ENCODE peak calls at places on chromosome 22, in five cellular contexts. One of them, this sample, is unnamed.

GRCh38 chr22:39469681-39470461 is 13.1 kb downstream of the MGAT3 start:
- DNase-seq in PC-9: no peak
- DNase-seq in MM.1S: no peak
- DNase-seq in mesenchymal stem cell: no peak
- DNase-seq in PC-3: no peak
- DNase-seq in this sample: peak

GRCh38 chr22:31692186-31692886 is 30.3 kb upstream of the PISD start:
- DNase-seq in PC-9: no peak
- DNase-seq in MM.1S: no peak
- DNase-seq in mesenchymal stem cell: peak
- DNase-seq in PC-3: peak
- DNase-seq in this sample: peak

GRCh38 chr22:50548046-50548912 is 2.6 kb downstream of the KLHDC7B start:
- DNase-seq in PC-9: no peak
- DNase-seq in MM.1S: no peak
- DNase-seq in mesenchymal stem cell: no peak
- DNase-seq in PC-3: no peak
- DNase-seq in this sample: peak

GRCh38 chr22:45064313-45065268 is 54.8 kb upstream of the PHF21B start:
- DNase-seq in PC-9: peak
- DNase-seq in MM.1S: no peak
- DNase-seq in mesenchymal stem cell: peak
- DNase-seq in PC-3: peak
- DNase-seq in this sample: peak

GRCh38 chr22:49515486-49515885 is 312.2 kb downstream of the BRD1 start:
- DNase-seq in PC-9: no peak
- DNase-seq in MM.1S: no peak
- DNase-seq in mesenchymal stem cell: no peak
- DNase-seq in PC-3: no peak
- DNase-seq in this sample: no peak

GRCh38 chr22:46457502-46458488 is 79.6 kb downstream of the CELSR1 start:
- DNase-seq in PC-9: peak
- DNase-seq in MM.1S: no peak
- DNase-seq in mesenchymal stem cell: peak
- DNase-seq in PC-3: no peak
- DNase-seq in this sample: peak

GRCh38 chr22:29385748-29386147 is 2.6 kb downstream of the AP1B1 start:
- DNase-seq in PC-9: no peak
- DNase-seq in MM.1S: peak
- DNase-seq in mesenchymal stem cell: no peak
- DNase-seq in PC-3: no peak
- DNase-seq in this sample: no peak

GRCh38 chr22:28547132-28547842 is 132.4 kb downstream of the TTC28 start:
- DNase-seq in PC-9: no peak
- DNase-seq in MM.1S: no peak
- DNase-seq in mesenchymal stem cell: peak
- DNase-seq in PC-3: peak
- DNase-seq in this sample: peak

GRCh38 chr22:39318507-39319283 is 728 bp downstream of the RPL3 start:
- DNase-seq in PC-9: no peak
- DNase-seq in MM.1S: peak
- DNase-seq in mesenchymal stem cell: no peak
- DNase-seq in PC-3: no peak
- DNase-seq in this sample: no peak

DNA sequence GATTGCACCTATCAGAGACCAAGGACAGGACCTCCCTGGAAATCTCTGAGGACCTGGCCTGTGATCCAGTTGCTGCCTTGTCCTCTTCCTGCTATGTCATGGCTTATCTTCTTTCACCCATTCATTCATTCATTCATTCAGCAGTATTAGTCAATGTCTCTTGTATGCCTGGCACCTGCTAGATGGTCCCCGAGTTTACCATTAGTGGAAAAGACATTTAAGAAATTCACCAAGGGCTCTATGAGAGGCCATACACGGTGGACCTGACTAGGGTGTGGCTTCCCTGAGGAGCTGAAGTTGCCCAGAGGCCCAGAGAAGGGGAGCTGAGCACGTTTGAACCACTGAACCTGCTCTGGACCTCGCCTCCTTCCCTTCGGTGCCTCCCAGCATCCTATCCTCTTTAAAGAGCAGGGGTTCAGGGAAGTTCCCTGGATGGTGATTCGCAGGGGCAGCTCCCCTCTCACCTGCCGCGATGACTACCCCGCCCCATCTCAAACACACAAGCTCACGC is 682 bp upstream of the MIF start:
- DNase-seq in PC-9: no peak
- DNase-seq in MM.1S: no peak
- DNase-seq in mesenchymal stem cell: no peak
- DNase-seq in PC-3: no peak
- DNase-seq in this sample: peak
- H2AFZ ChIP-seq in PC-9: peak
- H2AFZ ChIP-seq in MM.1S: peak
- H2AFZ ChIP-seq in mesenchymal stem cell: peak
- H2AFZ ChIP-seq in PC-3: peak
- H2AFZ ChIP-seq in this sample: peak

GRCh38 chr22:34841321-34841901 is 224.5 kb upstream of the ISX start:
- DNase-seq in PC-9: no peak
- DNase-seq in MM.1S: no peak
- DNase-seq in mesenchymal stem cell: no peak
- DNase-seq in PC-3: no peak
- DNase-seq in this sample: peak
- H2AFZ ChIP-seq in PC-9: no peak
- H2AFZ ChIP-seq in MM.1S: no peak
- H2AFZ ChIP-seq in mesenchymal stem cell: no peak
- H2AFZ ChIP-seq in PC-3: no peak
- H2AFZ ChIP-seq in this sample: no peak

GRCh38 chr22:19986410-19987341 is 29.9 kb downstream of the ARVCF start:
- DNase-seq in PC-9: peak
- DNase-seq in MM.1S: peak
- DNase-seq in mesenchymal stem cell: peak
- DNase-seq in PC-3: peak
- DNase-seq in this sample: peak
- H2AFZ ChIP-seq in PC-9: peak
- H2AFZ ChIP-seq in MM.1S: peak
- H2AFZ ChIP-seq in mesenchymal stem cell: peak
- H2AFZ ChIP-seq in PC-3: peak
- H2AFZ ChIP-seq in this sample: peak

DNA sequence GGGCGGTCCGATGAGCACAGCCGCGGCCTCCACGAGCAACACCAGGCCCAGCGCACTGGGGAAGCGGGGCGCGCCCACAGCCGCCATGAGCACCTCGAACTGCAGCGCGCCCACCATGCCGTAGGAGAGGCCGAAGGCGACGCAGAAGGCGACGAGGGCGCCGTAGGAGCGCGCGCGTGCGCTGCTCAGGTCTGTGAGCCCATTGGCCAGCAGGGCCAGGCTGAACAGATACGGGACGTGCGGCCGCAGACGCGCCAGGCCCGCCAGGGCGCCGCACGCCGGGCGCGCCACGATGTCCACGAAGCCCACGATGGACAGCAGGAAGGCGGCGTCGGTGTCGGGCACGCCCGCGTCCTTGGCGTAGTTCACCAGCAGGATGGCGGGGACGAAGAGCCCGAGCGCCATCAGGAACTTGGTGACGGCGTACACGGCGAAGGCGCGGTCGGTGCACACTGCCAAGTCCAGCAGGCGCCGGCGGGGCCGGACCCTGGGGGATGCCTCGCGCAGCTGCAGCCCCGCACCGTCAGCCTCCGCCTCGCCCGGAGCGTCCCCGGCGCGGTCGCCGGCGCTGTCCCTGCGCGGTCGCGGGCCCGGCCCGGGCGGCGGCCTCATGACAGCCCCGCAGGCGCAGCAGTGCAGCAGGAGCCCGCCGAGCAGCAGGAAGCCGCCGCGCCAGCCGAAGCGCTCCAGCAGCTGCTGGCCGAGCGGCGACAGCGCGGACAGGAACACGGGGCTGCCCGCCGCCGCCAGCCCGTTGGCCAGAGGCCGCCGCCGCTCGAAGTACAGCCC is 2.9 kb downstream of the SLC16A8 start:
- DNase-seq in PC-9: no peak
- DNase-seq in MM.1S: no peak
- DNase-seq in mesenchymal stem cell: peak
- DNase-seq in PC-3: peak
- DNase-seq in this sample: peak
- H2AFZ ChIP-seq in PC-9: no peak
- H2AFZ ChIP-seq in MM.1S: no peak
- H2AFZ ChIP-seq in mesenchymal stem cell: peak
- H2AFZ ChIP-seq in PC-3: no peak
- H2AFZ ChIP-seq in this sample: peak

DNA sequence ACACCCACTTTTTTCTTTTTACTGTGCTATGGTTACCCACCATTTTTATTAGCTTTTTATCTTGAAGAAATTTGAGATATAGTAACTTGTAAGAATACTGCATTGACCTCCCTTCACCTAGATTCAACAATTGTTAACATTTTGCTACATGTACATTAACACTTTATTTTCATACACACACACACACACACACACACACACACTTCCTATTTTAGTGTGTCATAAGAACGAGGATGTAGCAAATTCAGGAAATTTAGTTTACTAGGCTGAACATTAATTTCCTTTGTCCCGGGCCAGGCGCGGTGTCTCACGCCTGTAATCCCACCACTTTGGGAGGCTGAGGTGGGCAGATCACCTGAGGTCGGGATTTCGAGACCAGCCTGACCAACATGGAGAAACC is 1.1 kb upstream of the ATP6V1E1 start:
- DNase-seq in PC-9: no peak
- DNase-seq in MM.1S: no peak
- DNase-seq in mesenchymal stem cell: no peak
- DNase-seq in PC-3: no peak
- DNase-seq in this sample: no peak
- H2AFZ ChIP-seq in PC-9: no peak
- H2AFZ ChIP-seq in MM.1S: peak
- H2AFZ ChIP-seq in mesenchymal stem cell: no peak
- H2AFZ ChIP-seq in PC-3: no peak
- H2AFZ ChIP-seq in this sample: no peak